ENCODE peak calls at places on chromosomes 5 and 9, in eight cellular contexts. Y is activated CD8-positive, alpha-beta memory T cell treated with anti-CD3 and anti-CD28 coated beads, Interleukin-2, amount 50 U/mL, for 4 hours; V is HFF-Myc; D is colonic mucosa; C is AG09309; I is fibroblast of pulmonary artery; Z is AG04450; X is amniotic stem cell. L is an unnamed sample.

GRCh38 chr9:131324736-131325679 is 35.5 kb downstream of the PLPP7 start:
- DNase-seq in Y (no peak), V (no peak), D (no peak), C (no peak), I (no peak), Z (no peak), X (no peak), L (no peak)

GRCh38 chr5:17172801-17173200 is 44.6 kb upstream of the BASP1 start:
- DNase-seq in Y (no peak), V (no peak), D (no peak), C (no peak), I (no peak), Z (no peak), X (no peak), L (no peak)

GRCh38 chr5:116440329-116440895 is 134.2 kb downstream of the SEMA6A start:
- DNase-seq in Y (no peak), V (no peak), D (no peak), C (no peak), I (no peak), Z (no peak), X (no peak), L (no peak)

GRCh38 chr5:25006734-25007133 is 362.0 kb upstream of the CDH10 start:
- DNase-seq in Y (no peak), V (no peak), D (no peak), C (no peak), I (peak; percentile 1), Z (no peak), X (peak; percentile 4), L (no peak)

GRCh38 chr5:96590796-96591195 is 71.4 kb upstream of the CAST start:
- DNase-seq in Y (no peak), V (no peak), D (no peak), C (no peak), I (no peak), Z (no peak), X (no peak), L (no peak)

GRCh38 chr5:69364414-69364813 is 4.9 kb downstream of the AK6 start:
- DNase-seq in Y (no peak), V (no peak), D (no peak), C (no peak), I (peak; percentile 28), Z (no peak), X (no peak), L (no peak)

GRCh38 chr5:31620071-31620470 is 18.9 kb upstream of the PDZD2 start:
- DNase-seq in Y (no peak), V (no peak), D (no peak), C (no peak), I (no peak), Z (no peak), X (no peak), L (no peak)

GRCh38 chr5:152625696-152626095 is 220.6 kb upstream of the NMUR2 start:
- DNase-seq in Y (no peak), V (no peak), D (no peak), C (no peak), I (no peak), Z (no peak), X (no peak), L (no peak)

GRCh38 chr5:1415626-1416360 is 29.4 kb downstream of the SLC6A3 start:
- DNase-seq in Y (no peak), V (no peak), D (no peak), C (no peak), I (no peak), Z (no peak), X (no peak), L (no peak)

GRCh38 chr5:96652769-96653455 is 9.3 kb upstream of the CAST start:
- DNase-seq in Y (no peak), V (peak; percentile 68), D (no peak), C (no peak), I (no peak), Z (no peak), X (no peak), L (no peak)

GRCh38 chr5:80967500-80968181 is 7.5 kb downstream of the RASGRF2 start:
- DNase-seq in Y (no peak), V (peak; percentile 92), D (peak; percentile 75), C (peak; percentile 42), I (peak; percentile 91), Z (peak; percentile 66), X (peak; percentile 5), L (no peak)

GRCh38 chr5:103424008-103424407 is 138.6 kb downstream of the NUDT12 start:
- DNase-seq in Y (no peak), V (peak; percentile 14), D (no peak), C (no peak), I (no peak), Z (no peak), X (peak; percentile 59), L (no peak)

GRCh38 chr9:88198346-88198807 is 60.1 kb upstream of the SPATA31C2 start:
- DNase-seq in Y (no peak), V (no peak), D (peak; percentile 36), C (no peak), I (peak; percentile 17), Z (peak; percentile 41), X (no peak), L (no peak)

GRCh38 chr5:180852510-180852909 is 8.6 kb downstream of the ZFP62 start:
- DNase-seq in Y (no peak), V (no peak), D (no peak), C (no peak), I (peak; percentile 32), Z (no peak), X (no peak), L (no peak)

GRCh38 chr9:117178596-117179111 is 236.2 kb downstream of the ASTN2 start:
- DNase-seq in Y (no peak), V (no peak), D (no peak), C (no peak), I (no peak), Z (no peak), X (no peak), L (no peak)

GRCh38 chr5:8843766-8844165 is 702.1 kb downstream of the SEMA5A start:
- DNase-seq in Y (no peak), V (peak; percentile 51), D (no peak), C (peak; percentile 28), I (peak; percentile 77), Z (no peak), X (no peak), L (no peak)

L was measured in progenitor cell of endocrine pancreas.